ENCODE peak calls at places on chromosomes 11 and 22, in eight cellular contexts. P is transverse colon, S is SK-N-SH, N is stomach, I is suprapubic skin, B is H1, M is upper lobe of left lung, X is GM12878. K is an unnamed sample. For H3K36me3, the result is how much of the 10 kb centered on the place peaks cover.

GRCh38 chr11:92329644-92330043 is 105.0 kb downstream of the FAT3 start:
- DNase-seq in P (no peak), S (no peak), N (no peak), I (no peak), B (no peak), M (no peak), X (no peak), K (no peak)

GRCh38 chr22:32880906-32881596 is 79.5 kb downstream of the TIMP3 start:
- DNase-seq in P (peak), S (peak), N (peak), I (no peak), B (no peak), M (no peak), X (no peak), K (peak)

GRCh38 chr22:43151251-43152000 is at the start of gene TSPO:
- DNase-seq in P (peak), S (peak), N (peak), I (peak), B (peak), M (peak), X (no peak), K (peak)

GRCh38 chr11:72191961-72192381 is at the start of gene FOLR1:
- DNase-seq in P (no peak), S (no peak), N (no peak), I (no peak), B (no peak), M (peak), X (no peak), K (no peak)

GRCh38 chr11:99841885-99842284 is 821.1 kb downstream of the CNTN5 start:
- DNase-seq in P (no peak), S (no peak), N (no peak), I (no peak), B (no peak), M (no peak), X (no peak), K (no peak)

GRCh38 chr11:26443617-26444016 is 111.7 kb downstream of the ANO3 start:
- DNase-seq in P (no peak), S (no peak), N (no peak), I (no peak), B (no peak), M (no peak), X (no peak), K (no peak)

GRCh38 chr11:126139541-126140091 is 71.8 kb downstream of the RPUSD4 start:
- DNase-seq in P (no peak), S (no peak), N (no peak), I (no peak), B (no peak), M (no peak), X (no peak), K (peak)

GRCh38 chr22:31921106-31921505 is 23.2 kb upstream of the YWHAH start:
- DNase-seq in P (no peak), S (no peak), N (no peak), I (no peak), B (no peak), M (no peak), X (no peak), K (no peak)

GRCh38 chr11:44470849-44471248 is 94.6 kb upstream of the CD82 start:
- DNase-seq in P (no peak), S (no peak), N (no peak), I (no peak), B (no peak), M (no peak), X (no peak), K (no peak)

GRCh38 chr22:46436595-46437163 is 100.7 kb downstream of the CELSR1 start:
- DNase-seq in P (no peak), S (no peak), N (no peak), I (no peak), B (no peak), M (no peak), X (no peak), K (no peak)

GRCh38 chr22:29267858-29268510 is at the start of the genes EWSR1 and RHBDD3:
- DNase-seq in P (peak), S (peak), N (peak), I (peak), B (peak), M (peak), X (peak), K (peak)

GRCh38 chr11:119339581-119340334 is 925 bp downstream of the C1QTNF5 start:
- DNase-seq in P (peak), S (peak), N (peak), I (no peak), B (peak), M (peak), X (no peak), K (peak)

GRCh38 chr11:26144309-26144690 is 187.6 kb upstream of the ANO3 start:
- DNase-seq in P (no peak), S (no peak), N (no peak), I (no peak), B (no peak), M (no peak), X (no peak), K (no peak)

GRCh38 chr11:30990625-30991348 is 378.8 kb downstream of the DCDC1 start:
- DNase-seq in P (no peak), S (no peak), N (no peak), I (no peak), B (no peak), M (no peak), X (no peak), K (no peak)

GRCh38 chr11:44096360-44097188 is 1.1 kb downstream of the EXT2 start:
- DNase-seq in P (no peak), S (no peak), N (no peak), I (no peak), B (no peak), M (no peak), X (no peak), K (no peak)

GRCh38 chr11:12330491-12331231 is 46.7 kb upstream of the PARVA start:
- DNase-seq in P (no peak), S (no peak), N (no peak), I (no peak), B (no peak), M (no peak), X (no peak), K (no peak)

GRCh38 chr11:46491661-46492331 is 100.2 kb upstream of the CHRM4 start:
- DNase-seq in P (no peak), S (no peak), N (no peak), I (no peak), B (no peak), M (no peak), X (no peak), K (no peak)

GRCh38 chr11:72439455-72439854 is 5.1 kb upstream of the CLPB start:
- DNase-seq in P (no peak), S (no peak), N (no peak), I (no peak), B (no peak), M (no peak), X (no peak), K (no peak)

GRCh38 chr22:41504397-41504796 is 35.5 kb downstream of the ACO2 start:
- DNase-seq in P (no peak), S (no peak), N (no peak), I (no peak), B (no peak), M (no peak), X (no peak), K (no peak)

GRCh38 chr22:37045958-37046357 is 5.6 kb upstream of the KCTD17 start:
- DNase-seq in P (no peak), S (peak), N (no peak), I (no peak), B (no peak), M (no peak), X (no peak), K (no peak)

GRCh38 chr22:35437038-35437437 is 37.1 kb downstream of the MCM5 start:
- DNase-seq in P (no peak), S (peak), N (no peak), I (no peak), B (peak), M (no peak), X (no peak), K (no peak)

GRCh38 chr22:21927174-21927823 is 25.3 kb downstream of the PPM1F start:
- DNase-seq in P (no peak), S (no peak), N (no peak), I (no peak), B (peak), M (no peak), X (no peak), K (no peak)

GRCh38 chr11:27328602-27329001 is 34.4 kb downstream of the CCDC34 start:
- DNase-seq in P (no peak), S (no peak), N (no peak), I (no peak), B (peak), M (no peak), X (no peak), K (no peak)

GRCh38 chr22:40070701-40071100 is 75.9 kb downstream of the FAM83F start:
- DNase-seq in P (no peak), S (no peak), N (no peak), I (no peak), B (no peak), M (no peak), X (no peak), K (no peak)

GRCh38 chr11:73205666-73206343 is 12.3 kb upstream of the P2RY2 start:
- DNase-seq in P (peak), S (no peak), N (no peak), I (no peak), B (no peak), M (peak), X (no peak), K (no peak)

GRCh38 chr22:40592352-40593113 is 44.0 kb downstream of the MRTFA start:
- DNase-seq in P (peak), S (no peak), N (no peak), I (no peak), B (no peak), M (no peak), X (peak), K (no peak)

GRCh38 chr11:75279273-75279672 is 38.7 kb downstream of the TPBGL start:
- DNase-seq in P (no peak), S (no peak), N (no peak), I (peak), B (no peak), M (no peak), X (no peak), K (peak)

GRCh38 chr22:24156915-24157782 is 24.1 kb upstream of the SUSD2 start:
- DNase-seq in P (peak), S (peak), N (peak), I (peak), B (peak), M (peak), X (peak), K (peak)

GRCh38 chr11:108768370-108768769 is 103.5 kb downstream of the DDX10 start:
- DNase-seq in P (no peak), S (no peak), N (no peak), I (no peak), B (no peak), M (no peak), X (no peak), K (no peak)

GRCh38 chr11:134513585-134514120 is 101.6 kb upstream of the B3GAT1 start:
- DNase-seq in P (no peak), S (no peak), N (no peak), I (peak), B (no peak), M (no peak), X (no peak), K (peak)

GRCh38 chr11:112852141-112852853 is 108.9 kb upstream of the NCAM1 start:
- DNase-seq in P (no peak), S (no peak), N (no peak), I (no peak), B (no peak), M (no peak), X (no peak), K (no peak)

GRCh38 chr11:71070490-71071455 is 181.6 kb downstream of the SHANK2 start:
- DNase-seq in P (no peak), S (no peak), N (no peak), I (no peak), B (no peak), M (no peak), X (no peak), K (no peak)

GRCh38 chr11:82523141-82523540 is 210.5 kb downstream of the FAM181B start:
- DNase-seq in P (no peak), S (no peak), N (no peak), I (no peak), B (no peak), M (no peak), X (no peak), K (peak)

GRCh38 chr11:2558402-2558801 is 113.6 kb downstream of the KCNQ1 start:
- DNase-seq in P (peak), S (no peak), N (no peak), I (peak), B (no peak), M (no peak), X (no peak), K (peak)
- TF ChIP-seq EP300 in P (no peak), S (no peak), N (no peak), I (no peak), B (no peak), M (no peak), X (no peak), K (no peak)

DNA sequence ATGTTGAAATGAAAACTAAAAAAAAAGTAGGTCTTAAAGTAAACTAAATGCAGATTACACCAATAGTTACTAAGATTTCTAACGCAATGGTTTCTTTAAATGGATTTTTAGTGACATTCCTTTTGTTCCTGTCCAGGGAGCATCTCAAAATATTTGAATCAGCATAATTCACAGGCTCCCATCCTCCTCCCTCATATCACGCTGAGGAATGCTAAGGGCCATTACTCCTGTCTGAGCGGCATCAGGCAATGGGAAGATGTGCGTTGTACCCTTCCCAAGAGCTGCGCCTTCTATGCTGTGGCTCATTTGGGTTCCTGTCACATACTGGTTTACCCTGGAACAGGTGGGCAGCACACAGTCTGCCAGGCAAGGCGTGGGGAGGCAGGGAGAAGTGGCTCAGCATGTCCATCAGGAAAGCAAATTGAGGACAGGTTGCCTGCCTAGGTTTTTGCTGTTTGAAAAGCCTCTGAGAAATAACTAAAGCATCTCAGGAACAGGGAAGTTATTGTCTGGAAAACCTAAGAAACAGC is 121.8 kb downstream of the DBX1 start:
- DNase-seq in P (no peak), S (no peak), N (no peak), I (no peak), B (no peak), M (no peak), X (no peak), K (no peak)
- H3K36me3 ChIP-seq in P (under half), S (half or more), N (under half), I (under half), B (under half), M (under half), X (under half), K (under half)

GRCh38 chr22:17785185-17786184 is 11.2 kb upstream of the BID start:
- DNase-seq in P (peak), S (no peak), N (peak), I (no peak), B (peak), M (peak), X (no peak), K (peak)
- TF ChIP-seq EP300 in P (no peak), S (no peak), N (no peak), I (no peak), B (no peak), M (no peak), X (no peak), K (no peak)

GRCh38 chr11:122488892-122489291 is 166.6 kb upstream of the UBASH3B start:
- DNase-seq in P (no peak), S (no peak), N (no peak), I (no peak), B (no peak), M (no peak), X (no peak), K (no peak)

GRCh38 chr11:122491486-122491885 is 164.0 kb upstream of the UBASH3B start:
- DNase-seq in P (no peak), S (no peak), N (no peak), I (no peak), B (no peak), M (no peak), X (no peak), K (no peak)

GRCh38 chr11:122487669-122488068 is 167.9 kb upstream of the UBASH3B start:
- DNase-seq in P (no peak), S (no peak), N (no peak), I (no peak), B (no peak), M (no peak), X (no peak), K (no peak)

DNA sequence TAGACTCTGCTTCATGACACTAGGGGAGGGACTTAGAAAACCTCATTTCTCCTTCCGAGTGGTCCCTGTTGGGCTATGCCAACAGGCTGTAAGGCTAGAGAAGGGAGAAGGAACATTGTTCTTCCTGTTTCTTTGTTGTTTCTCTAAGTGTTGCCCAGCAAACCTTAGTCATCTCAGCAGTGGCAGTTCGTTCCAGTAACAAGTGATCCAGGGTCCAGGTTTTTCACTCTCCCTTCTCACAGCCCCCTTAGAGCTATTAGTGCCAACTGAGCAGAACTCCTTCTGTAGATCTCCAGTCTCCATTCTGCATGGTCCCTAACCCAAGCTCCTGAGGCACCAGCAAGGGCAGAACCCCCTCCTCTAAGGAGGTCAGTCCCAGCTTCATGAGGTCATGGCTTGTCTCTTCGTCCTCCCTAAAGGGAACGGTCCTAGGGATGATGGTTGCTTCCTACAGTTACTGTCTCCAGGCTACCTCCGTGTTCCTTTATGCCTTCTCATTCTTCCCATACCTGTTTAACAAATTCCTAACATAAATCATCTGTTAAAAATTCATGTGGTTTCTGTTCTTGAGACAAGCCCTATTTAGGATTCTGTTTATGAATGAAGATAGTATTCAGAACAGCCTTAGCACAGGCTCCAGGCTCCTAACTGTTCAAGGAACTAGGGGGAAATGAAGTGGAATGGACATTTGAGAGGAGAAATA is 168.6 kb upstream of the UBASH3B start:
- DNase-seq in P (no peak), S (no peak), N (no peak), I (no peak), B (peak), M (no peak), X (no peak), K (no peak)
- H3K36me3 ChIP-seq in P (under half), S (under half), N (under half), I (under half), B (under half), M (under half), X (under half), K (under half)

DNA sequence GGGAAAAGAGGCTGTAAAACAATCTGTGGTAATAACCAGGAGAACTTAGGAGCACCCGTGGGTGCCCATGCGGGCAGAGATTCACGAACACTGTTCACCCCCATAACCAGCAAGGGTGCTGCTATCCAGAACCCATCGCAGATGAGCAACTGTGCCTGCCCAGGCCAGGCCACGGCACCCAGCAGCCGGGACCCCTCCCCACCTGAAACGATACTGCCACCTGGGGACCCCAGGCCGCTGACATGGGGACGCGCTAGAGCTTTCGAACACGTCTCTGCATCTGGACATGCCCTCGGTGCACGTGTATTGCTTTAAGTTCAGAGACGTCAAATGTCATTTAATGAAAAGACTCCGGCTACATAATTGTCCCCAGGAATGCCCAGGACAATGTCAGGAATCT is 14.3 kb upstream of the MUC2 start:
- DNase-seq in P (no peak), S (no peak), N (no peak), I (no peak), B (no peak), M (peak), X (no peak), K (no peak)
- TF ChIP-seq EP300 in P (no peak), S (no peak), N (no peak), I (no peak), B (no peak), M (no peak), X (no peak), K (no peak)

DNA sequence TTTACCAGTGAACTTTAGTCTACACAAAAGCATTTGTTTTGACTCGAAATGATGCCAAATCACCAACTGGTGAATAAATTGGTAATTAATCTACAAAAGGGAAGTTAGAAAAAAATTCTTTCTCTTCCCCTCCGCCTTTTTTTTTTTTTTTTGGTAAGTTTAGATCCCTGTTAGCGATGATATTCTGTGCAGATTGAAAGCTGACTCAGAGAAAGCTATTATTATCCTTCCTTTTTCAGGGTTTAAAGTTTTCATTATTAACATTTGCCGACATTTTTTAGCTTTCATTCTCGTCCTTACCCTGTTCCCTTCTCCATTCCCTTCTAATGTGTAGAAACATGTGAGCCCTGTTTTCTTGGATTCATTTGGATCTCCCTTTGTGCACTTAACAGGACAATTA is 16.8 kb upstream of the NUP160 start:
- DNase-seq in P (no peak), S (no peak), N (no peak), I (no peak), B (no peak), M (no peak), X (no peak), K (no peak)
- H3K36me3 ChIP-seq in P (under half), S (under half), N (under half), I (under half), B (under half), M (under half), X (under half), K (under half)